ENCODE peak calls at places on chromosome 4, in four cellular contexts. One of them, this sample, is unnamed.

GRCh38 chr4:1238676-1239000 is 10.3 kb downstream of the CTBP1 start:
- DNase-seq in HFFc6: no peak
- DNase-seq in A549: no peak
- DNase-seq in AG04450: no peak
- DNase-seq in this sample: peak; percentile 51

GRCh38 chr4:41878170-41878941 is 56.9 kb upstream of the TMEM33 start:
- DNase-seq in HFFc6: no peak
- DNase-seq in A549: no peak
- DNase-seq in AG04450: no peak
- DNase-seq in this sample: no peak

GRCh38 chr4:121307441-121308327 is 73.1 kb downstream of the QRFPR start:
- DNase-seq in HFFc6: peak; percentile 43
- DNase-seq in A549: peak; percentile 33
- DNase-seq in AG04450: no peak
- DNase-seq in this sample: no peak

GRCh38 chr4:170106899-170107298 is 17.1 kb upstream of the AADAT start:
- DNase-seq in HFFc6: no peak
- DNase-seq in A549: no peak
- DNase-seq in AG04450: no peak
- DNase-seq in this sample: no peak

GRCh38 chr4:184288451-184289178 is 70.9 kb upstream of the ENPP6 start:
- DNase-seq in HFFc6: no peak
- DNase-seq in A549: no peak
- DNase-seq in AG04450: no peak
- DNase-seq in this sample: no peak

GRCh38 chr4:187184513-187184912 is 460.9 kb upstream of the FAT1 start:
- DNase-seq in HFFc6: no peak
- DNase-seq in A549: no peak
- DNase-seq in AG04450: no peak
- DNase-seq in this sample: no peak

GRCh38 chr4:39476181-39476873 is 17.5 kb downstream of the LIAS start:
- DNase-seq in HFFc6: peak; percentile 32
- DNase-seq in A549: no peak
- DNase-seq in AG04450: no peak
- DNase-seq in this sample: no peak

GRCh38 chr4:68218044-68218443 is 27.4 kb downstream of the TMPRSS11B start:
- DNase-seq in HFFc6: no peak
- DNase-seq in A549: no peak
- DNase-seq in AG04450: no peak
- DNase-seq in this sample: no peak

GRCh38 chr4:186074189-186074588 is 5.2 kb downstream of the TLR3 start:
- DNase-seq in HFFc6: no peak
- DNase-seq in A549: no peak
- DNase-seq in AG04450: no peak
- DNase-seq in this sample: no peak

GRCh38 chr4:123359449-123360306 is 36.9 kb upstream of the SPRY1 start:
- DNase-seq in HFFc6: no peak
- DNase-seq in A549: no peak
- DNase-seq in AG04450: no peak
- DNase-seq in this sample: no peak

GRCh38 chr4:46656071-46656470 is 253.0 kb downstream of the COX7B2 start:
- DNase-seq in HFFc6: no peak
- DNase-seq in A549: no peak
- DNase-seq in AG04450: no peak
- DNase-seq in this sample: no peak

GRCh38 chr4:76640252-76640925 is 205.4 kb downstream of the SHROOM3 start:
- DNase-seq in HFFc6: no peak
- DNase-seq in A549: no peak
- DNase-seq in AG04450: no peak
- DNase-seq in this sample: no peak

GRCh38 chr4:665751-666435 is 8.2 kb downstream of the ATP5ME start:
- DNase-seq in HFFc6: no peak
- DNase-seq in A549: no peak
- DNase-seq in AG04450: no peak
- DNase-seq in this sample: peak; percentile 59

GRCh38 chr4:36207808-36208207 is 36.5 kb downstream of the ARAP2 start:
- DNase-seq in HFFc6: no peak
- DNase-seq in A549: no peak
- DNase-seq in AG04450: no peak
- DNase-seq in this sample: no peak

GRCh38 chr4:136651278-136651667 is 881.0 kb downstream of the PCDH18 start:
- DNase-seq in HFFc6: no peak
- DNase-seq in A549: no peak
- DNase-seq in AG04450: no peak
- DNase-seq in this sample: no peak

GRCh38 chr4:8084031-8084660 is 74.5 kb downstream of the ABLIM2 start:
- DNase-seq in HFFc6: no peak
- DNase-seq in A549: no peak
- DNase-seq in AG04450: no peak
- DNase-seq in this sample: peak; percentile 61

GRCh38 chr4:152240232-152240631 is 295.7 kb downstream of the FBXW7 start:
- DNase-seq in HFFc6: no peak
- DNase-seq in A549: no peak
- DNase-seq in AG04450: no peak
- DNase-seq in this sample: no peak

GRCh38 chr4:82578935-82579334 is 17.1 kb upstream of the TMEM150C start:
- DNase-seq in HFFc6: no peak
- DNase-seq in A549: peak; percentile 30
- DNase-seq in AG04450: no peak
- DNase-seq in this sample: no peak

GRCh38 chr4:159685406-159686092 is 582.7 kb downstream of the RAPGEF2 start:
- DNase-seq in HFFc6: no peak
- DNase-seq in A549: no peak
- DNase-seq in AG04450: no peak
- DNase-seq in this sample: no peak

GRCh38 chr4:70637239-70637920 is 8.8 kb downstream of the ENAM start:
- DNase-seq in HFFc6: no peak
- DNase-seq in A549: no peak
- DNase-seq in AG04450: no peak
- DNase-seq in this sample: no peak

GRCh38 chr4:147639388-147639787 is 22.2 kb downstream of the TMEM184C start:
- DNase-seq in HFFc6: no peak
- DNase-seq in A549: no peak
- DNase-seq in AG04450: no peak
- DNase-seq in this sample: no peak

GRCh38 chr4:152500798-152501434 is 35.0 kb downstream of the FBXW7 start:
- DNase-seq in HFFc6: peak; percentile 83
- DNase-seq in A549: peak; percentile 86
- DNase-seq in AG04450: peak; percentile 83
- DNase-seq in this sample: no peak

GRCh38 chr4:1113311-1114009 is at the start of gene RNF212:
- DNase-seq in HFFc6: no peak
- DNase-seq in A549: peak; percentile 49
- DNase-seq in AG04450: no peak
- DNase-seq in this sample: peak; percentile 83

GRCh38 chr4:27217261-27217769 is 356.7 kb downstream of the STIM2 start:
- DNase-seq in HFFc6: peak; percentile 50
- DNase-seq in A549: no peak
- DNase-seq in AG04450: no peak
- DNase-seq in this sample: no peak

GRCh38 chr4:4572821-4573220 is 31.0 kb upstream of the STX18 start:
- DNase-seq in HFFc6: no peak
- DNase-seq in A549: no peak
- DNase-seq in AG04450: no peak
- DNase-seq in this sample: no peak

GRCh38 chr4:5381981-5382441 is 326.3 kb downstream of the EVC2 start:
- DNase-seq in HFFc6: peak; percentile 13
- DNase-seq in A549: peak; percentile 81
- DNase-seq in AG04450: peak; percentile 61
- DNase-seq in this sample: no peak

GRCh38 chr4:85686398-85686797 is 211.4 kb downstream of the ARHGAP24 start:
- DNase-seq in HFFc6: no peak
- DNase-seq in A549: no peak
- DNase-seq in AG04450: no peak
- DNase-seq in this sample: no peak
- TF ChIP-seq CTCF in HFFc6: peak; percentile 19
- TF ChIP-seq CTCF in A549: no peak
- TF ChIP-seq CTCF in AG04450: no peak
- TF ChIP-seq CTCF in this sample: no peak

DNA sequence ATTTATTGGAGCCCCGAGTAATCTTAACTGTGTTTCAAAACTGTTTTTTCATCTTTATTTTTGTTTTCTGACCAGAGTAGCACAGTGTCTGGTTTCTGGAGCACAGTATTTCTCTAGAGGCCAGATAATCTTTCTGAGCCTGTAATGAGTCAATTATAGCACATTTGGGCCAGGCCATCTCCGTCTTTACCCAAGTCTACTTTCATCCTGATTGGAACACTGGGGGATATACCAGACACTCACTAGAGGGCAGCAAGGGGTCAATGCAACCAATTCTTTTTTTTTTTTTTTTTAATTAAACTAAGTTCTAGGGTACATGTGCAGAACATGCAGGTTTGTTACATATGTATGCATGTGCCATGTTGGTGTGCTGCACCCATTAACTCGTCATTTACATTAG is 282.0 kb downstream of the ARHGAP24 start:
- DNase-seq in HFFc6: peak; percentile 40
- DNase-seq in A549: peak; percentile 37
- DNase-seq in AG04450: no peak
- DNase-seq in this sample: no peak
- TF ChIP-seq CTCF in HFFc6: peak; percentile 73
- TF ChIP-seq CTCF in A549: peak; percentile 32
- TF ChIP-seq CTCF in AG04450: peak; percentile 67
- TF ChIP-seq CTCF in this sample: peak; percentile 51

DNA sequence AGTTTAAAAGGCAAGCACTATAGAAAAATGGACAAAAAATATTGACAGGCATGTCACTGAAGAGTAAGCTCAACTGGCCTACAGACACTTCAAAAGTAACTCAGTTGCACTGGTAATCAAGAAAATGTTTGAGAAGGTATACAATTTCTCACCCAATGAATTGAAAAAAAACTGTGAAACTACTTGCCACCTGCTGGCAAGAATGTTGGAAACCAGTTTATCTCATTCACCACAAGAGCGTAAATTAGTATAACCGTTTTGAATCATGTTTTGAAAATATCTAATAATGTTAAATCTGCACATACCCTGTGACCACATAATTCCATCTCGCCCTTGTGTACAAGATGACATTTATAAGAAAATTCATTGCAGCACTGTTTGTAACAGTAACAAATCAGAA is 31.7 kb downstream of the TXK start:
- DNase-seq in HFFc6: no peak
- DNase-seq in A549: no peak
- DNase-seq in AG04450: no peak
- DNase-seq in this sample: no peak
- TF ChIP-seq CTCF in HFFc6: peak; percentile 69
- TF ChIP-seq CTCF in A549: peak; percentile 9
- TF ChIP-seq CTCF in AG04450: no peak
- TF ChIP-seq CTCF in this sample: no peak

GRCh38 chr4:25823632-25824031 is 39.2 kb downstream of the SEL1L3 start:
- DNase-seq in HFFc6: no peak
- DNase-seq in A549: no peak
- DNase-seq in AG04450: no peak
- DNase-seq in this sample: no peak
- TF ChIP-seq CTCF in HFFc6: no peak
- TF ChIP-seq CTCF in A549: no peak
- TF ChIP-seq CTCF in AG04450: no peak
- TF ChIP-seq CTCF in this sample: no peak

GRCh38 chr4:65580551-65580950 is 89.7 kb downstream of the EPHA5 start:
- DNase-seq in HFFc6: no peak
- DNase-seq in A549: peak; percentile 18
- DNase-seq in AG04450: no peak
- DNase-seq in this sample: no peak
- TF ChIP-seq CTCF in HFFc6: no peak
- TF ChIP-seq CTCF in A549: no peak
- TF ChIP-seq CTCF in AG04450: no peak
- TF ChIP-seq CTCF in this sample: no peak

GRCh38 chr4:118280501-118281218 is 72.1 kb downstream of the PRSS12 start:
- DNase-seq in HFFc6: peak; percentile 56
- DNase-seq in A549: peak; percentile 71
- DNase-seq in AG04450: peak; percentile 48
- DNase-seq in this sample: no peak
- TF ChIP-seq CTCF in HFFc6: peak; percentile 74
- TF ChIP-seq CTCF in A549: peak; percentile 43
- TF ChIP-seq CTCF in AG04450: peak; percentile 58
- TF ChIP-seq CTCF in this sample: peak; percentile 65

GRCh38 chr4:95640337-95640736 is 91.6 kb upstream of the UNC5C start:
- DNase-seq in HFFc6: no peak
- DNase-seq in A549: no peak
- DNase-seq in AG04450: no peak
- DNase-seq in this sample: no peak
- TF ChIP-seq CTCF in HFFc6: no peak
- TF ChIP-seq CTCF in A549: no peak
- TF ChIP-seq CTCF in AG04450: no peak
- TF ChIP-seq CTCF in this sample: no peak

GRCh38 chr4:79044260-79044659 is 105.0 kb upstream of the PAQR3 start:
- DNase-seq in HFFc6: no peak
- DNase-seq in A549: no peak
- DNase-seq in AG04450: no peak
- DNase-seq in this sample: no peak

GRCh38 chr4:79046191-79046590 is 107.0 kb upstream of the PAQR3 start:
- DNase-seq in HFFc6: no peak
- DNase-seq in A549: no peak
- DNase-seq in AG04450: no peak
- DNase-seq in this sample: no peak

GRCh38 chr4:79042079-79042674 is 102.9 kb upstream of the PAQR3 start:
- DNase-seq in HFFc6: peak; percentile 23
- DNase-seq in A549: peak; percentile 12
- DNase-seq in AG04450: peak; percentile 1
- DNase-seq in this sample: no peak
- TF ChIP-seq CTCF in HFFc6: peak; percentile 71
- TF ChIP-seq CTCF in A549: peak; percentile 33
- TF ChIP-seq CTCF in AG04450: peak; percentile 58
- TF ChIP-seq CTCF in this sample: peak; percentile 31

DNA sequence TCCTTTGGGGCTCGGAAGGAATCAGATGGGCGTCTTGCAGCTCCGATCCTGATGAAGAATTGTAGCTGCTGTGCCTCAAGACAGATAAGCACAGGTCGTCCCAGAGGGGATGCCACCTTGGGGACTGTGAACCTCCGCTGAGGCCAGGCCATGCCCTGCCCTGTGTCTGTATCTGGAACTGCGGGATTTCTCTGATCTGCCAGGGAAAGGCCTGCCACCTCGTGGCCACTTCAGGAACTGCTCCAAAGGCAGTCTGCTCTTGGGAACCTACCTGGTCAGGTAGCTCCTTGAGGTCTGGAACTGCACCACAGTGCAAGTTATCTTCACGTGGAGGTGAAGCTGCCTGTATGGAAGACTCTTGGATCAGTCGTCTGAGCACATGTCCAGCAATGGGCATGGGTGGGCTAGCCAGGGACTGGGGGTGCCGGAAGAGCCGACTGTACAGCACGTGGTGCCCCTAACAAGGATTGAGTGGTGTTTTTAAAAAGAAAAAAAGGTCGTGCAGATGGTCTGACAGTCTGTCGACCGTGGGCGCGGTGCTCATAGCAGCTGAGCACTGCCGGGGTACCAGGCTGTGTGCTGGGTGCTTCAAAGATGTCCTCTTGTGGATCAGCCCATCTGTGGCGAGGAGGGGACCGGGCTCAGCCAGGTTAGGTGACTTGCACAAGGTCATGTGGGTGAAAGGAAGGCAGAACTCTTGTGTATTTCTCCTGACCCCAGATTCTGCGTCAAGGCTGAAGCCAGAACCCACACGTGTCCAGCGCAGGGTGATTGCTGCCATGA is 3.1 kb upstream of the GRPEL1 start:
- DNase-seq in HFFc6: peak; percentile 55
- DNase-seq in A549: peak; percentile 72
- DNase-seq in AG04450: peak; percentile 13
- DNase-seq in this sample: peak; percentile 89
- TF ChIP-seq CTCF in HFFc6: peak; percentile 99
- TF ChIP-seq CTCF in A549: peak; percentile 77
- TF ChIP-seq CTCF in AG04450: peak; percentile 98
- TF ChIP-seq CTCF in this sample: peak; percentile 100